ENCODE peak calls at places on chromosomes 7 and 10, in four cellular contexts. T is K562, N is HepG2, W is GM12878. J is an unnamed sample.

GRCh38 chr7:133723044-133723443 is 404.1 kb upstream of the LRGUK start:
- DNase-seq in N (no peak), W (no peak), T (no peak), J (no peak)

GRCh38 chr10:80191589-80192270 is 13.6 kb downstream of the ANXA11 start:
- DNase-seq in W (no peak), T (no peak), N (no peak), J (no peak)

GRCh38 chr10:62980697-62981495 is 152.2 kb upstream of the NRBF2 start:
- DNase-seq in W (no peak), T (no peak), N (no peak), J (no peak)

GRCh38 chr10:14384096-14384730 is 53.5 kb upstream of the FRMD4A start:
- DNase-seq in T (no peak), W (no peak), N (no peak), J (no peak)

GRCh38 chr7:118511146-118511545 is 286.6 kb downstream of the ANKRD7 start:
- DNase-seq in W (no peak), N (no peak), T (no peak), J (no peak)

GRCh38 chr10:33901166-33901565 is 566.7 kb upstream of the NRP1 start:
- DNase-seq in T (no peak), W (no peak), N (no peak), J (no peak)

GRCh38 chr10:79034271-79034876 is 34.4 kb upstream of the ZMIZ1 start:
- DNase-seq in W (no peak), T (no peak), N (no peak), J (no peak)

GRCh38 chr10:4825868-4826787 is at the start of gene AKR1E2:
- DNase-seq in T (peak; percentile 89), N (no peak), W (no peak), J (peak; percentile 82)

GRCh38 chr7:92874567-92874966 is 38.2 kb upstream of the CDK6 start:
- DNase-seq in T (no peak), N (no peak), W (no peak), J (no peak)

GRCh38 chr10:114810926-114811325 is 10.7 kb upstream of the FHIP2A start:
- DNase-seq in T (no peak), N (no peak), W (no peak), J (no peak)

GRCh38 chr7:130884437-130885417 is 150.7 kb upstream of the KLF14 start:
- DNase-seq in T (no peak), N (peak; percentile 55), W (no peak), J (no peak)

GRCh38 chr7:55193245-55193644 is 171.9 kb upstream of the LANCL2 start:
- DNase-seq in T (no peak), W (no peak), N (no peak), J (no peak)

DNA sequence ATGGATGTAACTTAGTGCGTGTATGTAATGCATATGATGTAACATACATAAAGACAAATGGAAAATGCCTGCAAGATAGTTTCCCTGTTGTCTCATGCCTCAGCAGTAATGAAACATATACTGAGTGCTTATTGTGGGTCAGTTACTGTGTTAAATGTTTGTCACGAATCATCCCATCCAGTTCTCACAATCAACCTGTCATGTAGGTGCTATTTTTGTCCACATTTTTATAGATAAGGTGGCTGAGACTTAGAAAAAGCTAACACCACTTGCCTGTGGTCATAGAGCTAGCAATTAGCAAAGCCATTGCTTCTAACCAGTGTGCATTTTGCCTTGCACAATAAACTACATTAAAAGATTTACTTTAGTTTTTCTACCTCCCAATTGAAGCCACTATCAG is 350.9 kb downstream of the AUTS2 start:
- DNase-seq in W (no peak), N (no peak), T (no peak), J (no peak)
- TF ChIP-seq TCF7 in W (no peak), N (no peak), T (no peak), J (no peak)

DNA sequence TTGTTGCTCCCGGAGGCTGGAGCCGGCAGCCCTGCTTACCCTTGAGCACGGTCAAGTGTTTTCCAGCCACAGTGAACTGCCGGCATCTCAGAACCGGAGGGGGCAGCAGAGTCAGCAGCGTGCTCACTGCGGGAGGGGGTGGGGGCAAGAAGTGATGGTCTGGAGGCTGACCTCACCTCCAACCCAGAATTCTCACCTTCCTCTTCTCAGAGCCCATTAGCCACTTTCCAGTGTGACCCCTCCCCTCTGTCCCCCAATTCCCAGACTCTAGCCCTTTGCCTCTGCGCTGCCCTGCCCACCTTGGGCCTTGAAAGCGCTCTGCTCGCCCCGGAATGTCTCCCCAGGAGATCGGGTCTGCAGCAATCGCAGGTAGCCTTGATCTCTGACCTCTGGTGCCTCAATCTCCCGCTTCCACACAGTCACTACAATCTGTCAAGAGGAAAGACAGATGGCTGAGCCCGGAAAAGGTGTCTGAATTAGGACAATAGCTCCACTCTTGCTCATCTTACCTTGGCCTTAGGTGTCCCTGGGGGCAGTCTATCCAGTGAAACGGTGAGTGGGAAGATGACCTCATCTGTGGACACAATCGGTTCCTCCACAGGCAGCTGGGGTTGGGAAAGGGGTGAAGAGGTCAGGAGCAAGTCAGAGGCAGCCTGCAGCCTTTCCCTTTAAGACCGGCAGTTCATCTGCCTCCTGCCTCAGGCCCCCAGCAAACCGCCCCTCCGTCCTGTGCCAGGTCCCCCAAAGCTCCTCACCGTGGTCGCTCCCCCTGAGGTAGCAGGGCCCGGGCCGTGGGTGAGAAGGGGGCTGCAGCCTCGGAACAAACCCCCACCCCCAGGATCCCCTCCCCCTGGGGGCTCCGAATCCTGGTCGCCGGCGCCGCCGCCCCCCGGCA is 942 bp downstream of the TRAPPC14 start:
- DNase-seq in T (peak; percentile 63), N (peak; percentile 85), W (no peak), J (no peak)
- TF ChIP-seq TCF7 in T (no peak), N (no peak), W (no peak), J (no peak)

DNA sequence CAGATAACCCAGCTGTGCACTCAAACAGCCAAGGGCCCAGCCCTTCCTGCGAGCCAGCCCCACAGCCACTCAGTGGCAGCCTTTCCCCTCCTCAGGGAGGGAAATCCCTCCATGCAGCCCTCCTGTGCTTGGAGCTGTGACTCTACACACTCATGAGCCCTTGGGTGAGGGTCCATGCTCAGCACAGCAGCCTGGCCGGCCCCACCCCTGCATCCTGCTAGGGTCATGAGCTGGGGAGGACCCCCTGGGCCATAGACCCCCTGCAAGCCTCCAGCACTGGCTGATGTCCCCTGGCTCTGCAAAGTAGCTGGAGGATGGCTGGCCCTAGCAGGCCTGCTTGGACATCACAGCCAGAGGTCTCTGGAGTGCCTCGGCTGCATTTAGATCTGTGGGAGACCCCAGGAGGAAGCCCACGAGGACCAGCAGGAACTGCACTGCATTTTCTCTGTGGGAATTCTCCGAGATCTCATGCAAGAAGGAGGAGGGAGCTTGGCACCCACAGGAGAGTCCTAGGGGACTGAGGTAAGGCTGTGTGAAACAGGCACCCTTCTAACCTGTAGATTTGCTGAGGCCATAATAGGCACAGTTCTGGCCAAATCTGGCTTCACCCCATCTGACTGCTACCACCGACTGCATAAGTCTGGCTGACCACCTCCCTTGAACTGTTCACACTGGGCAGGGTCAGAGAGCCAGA is 17.4 kb downstream of the TMEM273 start:
- DNase-seq in W (no peak), T (no peak), N (no peak), J (no peak)
- TF ChIP-seq TCF7 in W (no peak), T (no peak), N (no peak), J (no peak)

DNA sequence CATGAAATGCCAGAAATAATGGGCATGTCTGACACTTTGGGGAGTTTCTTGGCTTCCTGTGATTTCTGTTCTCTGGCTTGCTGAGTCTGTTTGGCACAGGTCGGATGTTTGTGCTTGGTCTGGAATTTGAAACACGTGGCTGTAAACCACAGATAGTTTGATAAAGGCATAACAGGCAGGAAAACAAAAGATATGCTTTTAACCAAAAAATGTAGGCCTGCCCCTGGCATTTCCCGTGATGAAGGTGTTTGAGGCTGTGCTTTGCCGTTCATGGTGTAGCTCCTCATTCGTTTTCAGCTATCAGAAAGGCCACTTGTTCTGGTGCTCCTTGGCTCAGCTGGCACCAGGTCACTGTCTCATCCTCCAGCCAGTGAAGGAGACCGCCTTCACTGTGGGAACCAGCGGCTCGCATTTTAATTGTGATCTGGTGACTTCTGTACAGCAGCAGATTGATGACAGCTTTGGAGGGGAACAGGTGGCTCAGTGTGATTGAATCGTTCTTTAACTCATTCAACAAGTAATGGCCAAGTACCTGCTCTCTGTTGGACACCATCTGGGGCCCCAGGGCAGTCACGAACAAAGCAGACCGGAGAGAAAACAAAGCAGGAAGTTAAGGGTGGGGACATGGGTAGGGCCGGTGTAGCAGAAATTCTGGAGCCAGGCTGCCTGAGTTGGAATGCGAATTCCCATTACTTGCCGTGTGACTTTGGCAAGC is 111.5 kb downstream of the CCNY start:
- DNase-seq in N (peak; percentile 86), W (no peak), T (peak; percentile 55), J (peak; percentile 35)
- TF ChIP-seq TCF7 in N (peak; percentile 6), W (no peak), T (no peak), J (no peak)

DNA sequence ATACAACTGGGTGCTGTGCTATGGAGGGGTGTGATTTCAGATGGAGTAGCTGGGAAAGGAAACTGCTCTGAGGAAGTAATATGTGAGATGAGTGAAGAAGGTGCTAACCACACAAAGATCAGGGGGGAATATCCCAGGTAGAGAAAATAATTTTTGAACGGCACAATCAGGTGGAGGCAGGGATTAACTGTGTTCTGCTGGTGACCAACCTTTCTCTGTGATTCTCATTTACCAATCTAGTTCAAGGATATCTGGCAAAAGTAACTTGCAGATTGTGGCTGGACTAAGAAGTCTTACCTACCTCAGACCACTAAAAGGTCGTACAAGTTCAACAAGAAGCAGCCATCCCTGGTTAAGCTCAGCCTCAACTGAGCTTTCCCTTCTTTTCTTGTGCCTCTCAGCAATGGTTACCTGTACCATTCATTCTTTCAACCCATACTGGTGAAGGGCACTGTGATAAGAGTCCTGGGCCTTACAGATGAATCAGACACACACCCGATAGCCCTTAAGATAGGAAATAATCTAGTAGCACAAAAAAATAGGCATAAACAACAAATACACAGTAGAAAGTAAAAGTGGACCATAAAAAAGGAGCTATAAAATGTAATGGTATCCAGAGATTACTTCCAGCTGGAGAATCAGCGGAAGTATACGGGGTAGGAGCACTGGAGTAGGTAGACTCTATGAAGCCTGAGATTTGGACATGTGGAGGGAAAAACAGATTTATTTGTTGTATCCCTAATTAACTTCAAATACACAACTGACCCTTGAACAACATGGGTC is 96.6 kb downstream of the UBE2H start:
- DNase-seq in T (no peak), N (no peak), W (no peak), J (no peak)
- TF ChIP-seq TCF7 in T (no peak), N (no peak), W (no peak), J (no peak)

GRCh38 chr10:86162696-86163400 is 203.7 kb downstream of the GRID1 start:
- DNase-seq in T (no peak), W (no peak), N (no peak), J (no peak)

GRCh38 chr10:86164912-86165311 is 201.7 kb downstream of the GRID1 start:
- DNase-seq in W (no peak), T (no peak), N (no peak), J (no peak)

GRCh38 chr10:86163522-86164215 is 202.9 kb downstream of the GRID1 start:
- DNase-seq in W (no peak), N (peak; percentile 48), T (no peak), J (peak; percentile 5)

GRCh38 chr10:86165666-86166065 is 200.9 kb downstream of the GRID1 start:
- DNase-seq in T (no peak), W (no peak), N (no peak), J (no peak)

GRCh38 chr10:86164216-86164774 is 202.3 kb downstream of the GRID1 start:
- DNase-seq in W (no peak), N (peak; percentile 6), T (no peak), J (peak; percentile 5)
- TF ChIP-seq TCF7 in W (no peak), N (no peak), T (no peak), J (no peak)